ENCODE peak calls at places on chromosome 11, in nine cellular contexts. F is GM23248, L is suprapubic skin, R is iPS DF 6.9, W is SJSA1, T is uterus, G is adrenal gland, H is fibroblast of lung, Y is heart right ventricle. P is an unnamed sample. For H3K36me3 and H3K4me1, the result is how much of the 10 kb centered on the place peaks cover.

GRCh38 chr11:77094841-77095365 is 7.7 kb upstream of the OMP start:
- DNase-seq in F (no peak), L (no peak), R (no peak), W (no peak), T (no peak), G (no peak), H (no peak), Y (no peak), P (no peak)

GRCh38 chr11:27571151-27571840 is 64.7 kb upstream of the LIN7C start:
- DNase-seq in F (peak), L (no peak), R (no peak), W (peak), T (no peak), G (no peak), H (peak), Y (no peak), P (no peak)

GRCh38 chr11:118216621-118217526 is 7.9 kb downstream of the JAML start:
- DNase-seq in F (no peak), L (no peak), R (no peak), W (no peak), T (no peak), G (no peak), H (no peak), Y (no peak), P (no peak)

GRCh38 chr11:16902182-16902581 is 112.0 kb downstream of the PLEKHA7 start:
- DNase-seq in F (no peak), L (no peak), R (no peak), W (no peak), T (no peak), G (no peak), H (peak), Y (no peak), P (no peak)

GRCh38 chr11:123166095-123166559 is 28.9 kb downstream of the CLMP start:
- DNase-seq in F (peak), L (no peak), R (peak), W (peak), T (peak), G (peak), H (peak), Y (peak), P (peak)

GRCh38 chr11:624705-625635 is at the start of gene CDHR5:
- DNase-seq in F (no peak), L (no peak), R (no peak), W (no peak), T (no peak), G (no peak), H (no peak), Y (no peak), P (peak)

GRCh38 chr11:78961938-78962701 is 387.5 kb upstream of the NARS2 start:
- DNase-seq in F (peak), L (no peak), R (no peak), W (no peak), T (no peak), G (peak), H (peak), Y (no peak), P (no peak)

GRCh38 chr11:9808943-9809342 is 145.1 kb downstream of the SWAP70 start:
- DNase-seq in F (no peak), L (no peak), R (no peak), W (peak), T (no peak), G (no peak), H (peak), Y (no peak), P (no peak)

GRCh38 chr11:119481667-119482400 is 58.9 kb upstream of the THY1 start:
- DNase-seq in F (peak), L (peak), R (no peak), W (no peak), T (no peak), G (peak), H (no peak), Y (no peak), P (no peak)

DNA sequence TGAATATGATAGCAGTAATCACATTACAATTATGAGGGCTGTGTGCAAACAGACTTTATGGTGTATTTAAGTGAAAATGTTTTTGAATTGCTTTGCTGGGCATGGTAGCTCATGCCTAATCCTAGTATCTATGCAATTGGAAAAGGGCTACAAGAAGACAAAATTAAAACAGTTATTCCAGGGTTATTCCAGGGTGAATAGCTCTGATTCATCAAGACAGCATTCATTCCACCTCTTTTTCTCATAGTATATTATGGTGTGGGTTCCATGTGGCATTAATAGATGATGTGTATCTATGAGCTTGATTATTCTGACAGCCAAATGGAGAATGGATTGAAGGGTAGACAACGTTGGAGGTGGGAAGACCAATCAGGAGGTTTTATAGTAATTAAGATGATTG is 12.1 kb upstream of the SIDT2 start:
- DNase-seq in F (peak), L (no peak), R (no peak), W (no peak), T (no peak), G (no peak), H (peak), Y (no peak), P (no peak)
- H3K36me3 ChIP-seq in F (half or more), L (half or more), R (under half), W (under half), T (under half), G (half or more), H (under half), Y (under half), P (under half)

DNA sequence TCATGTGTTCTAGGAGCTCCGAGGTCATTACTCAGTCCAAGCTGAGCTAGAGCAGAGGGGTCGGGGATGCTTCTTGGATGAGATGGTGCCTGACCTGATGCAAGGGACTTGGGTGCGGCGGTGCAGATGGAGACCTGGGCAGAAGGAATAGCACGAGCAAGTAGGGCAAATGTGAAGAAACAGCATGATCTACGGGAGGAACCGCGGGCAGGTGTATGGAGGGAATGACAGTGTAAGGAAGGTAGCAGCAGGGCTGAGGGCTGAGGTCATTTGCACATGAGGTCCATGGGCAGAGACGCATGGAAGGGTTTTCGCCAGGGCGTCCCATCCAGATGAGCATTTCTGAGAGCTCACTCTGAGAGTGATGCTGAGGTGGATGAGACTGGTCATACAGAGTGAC is 14.9 kb downstream of the SLC37A2 start:
- DNase-seq in F (no peak), L (no peak), R (no peak), W (no peak), T (no peak), G (no peak), H (no peak), Y (no peak), P (no peak)
- H3K4me1 ChIP-seq in F (under half), L (under half), R (under half), W (under half), T (under half), G (under half), H (under half), Y (under half), P (under half)

DNA sequence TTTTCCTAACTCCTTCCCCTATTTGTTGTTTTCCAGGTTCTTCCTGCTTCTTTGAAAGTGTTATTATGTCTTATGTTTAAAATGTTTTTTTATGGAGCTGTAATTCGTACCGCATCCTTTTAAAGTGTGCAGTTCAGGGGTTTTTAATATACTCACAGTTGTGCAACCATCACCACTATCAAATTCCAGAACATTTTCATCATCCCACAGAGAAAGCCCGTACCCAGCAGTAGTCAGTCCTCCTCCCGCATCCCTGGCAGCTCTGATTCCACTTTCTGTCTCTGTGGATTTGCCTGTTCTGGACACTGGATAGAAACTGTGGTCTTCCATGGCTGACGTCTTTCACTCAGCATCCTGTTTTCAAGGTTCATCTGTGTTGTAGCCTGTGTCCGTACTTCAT is 73.7 kb downstream of the JAM3 start:
- DNase-seq in F (peak), L (no peak), R (no peak), W (no peak), T (no peak), G (no peak), H (peak), Y (no peak), P (no peak)
- H3K36me3 ChIP-seq in F (under half), L (under half), R (under half), W (under half), T (under half), G (under half), H (under half), Y (under half), P (under half)

DNA sequence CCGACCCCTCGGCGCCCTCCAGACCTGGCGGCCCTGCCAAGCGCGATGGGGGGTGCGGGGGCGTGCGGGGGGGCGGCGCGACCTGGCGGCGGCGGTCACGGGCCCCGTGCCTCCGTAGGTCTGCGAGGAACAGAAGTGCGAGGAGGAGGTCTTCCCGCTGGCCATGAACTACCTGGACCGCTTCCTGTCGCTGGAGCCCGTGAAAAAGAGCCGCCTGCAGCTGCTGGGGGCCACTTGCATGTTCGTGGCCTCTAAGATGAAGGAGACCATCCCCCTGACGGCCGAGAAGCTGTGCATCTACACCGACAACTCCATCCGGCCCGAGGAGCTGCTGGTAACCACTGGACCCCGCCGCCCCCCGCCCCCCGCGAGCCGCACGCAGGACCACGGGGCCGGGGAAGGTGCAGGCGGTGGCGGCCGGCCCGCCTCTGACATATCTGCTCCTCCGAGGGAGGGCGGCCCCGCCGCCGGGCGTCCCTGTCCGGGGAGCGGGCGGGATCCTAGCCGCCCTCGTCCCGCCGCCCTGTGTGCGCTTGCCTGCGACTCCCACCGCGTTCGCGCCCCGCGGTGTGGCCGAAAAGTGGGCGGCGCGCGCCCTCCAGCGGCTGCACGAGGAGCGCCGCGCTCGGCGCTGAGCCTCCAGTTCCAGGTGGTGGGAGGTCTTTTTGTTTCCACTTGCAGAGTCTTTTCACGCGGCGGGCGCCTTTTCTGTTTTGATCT is 2.1 kb downstream of the CCND1 start:
- DNase-seq in F (peak), L (peak), R (no peak), W (peak), T (peak), G (peak), H (peak), Y (peak), P (peak)
- H3K4me1 ChIP-seq in F (under half), L (half or more), R (under half), W (half or more), T (under half), G (under half), H (under half), Y (half or more), P (under half)

GRCh38 chr11:65967329-65967934 is 5.9 kb downstream of the SART1 start:
- DNase-seq in F (no peak), L (no peak), R (no peak), W (no peak), T (no peak), G (no peak), H (no peak), Y (no peak), P (no peak)

GRCh38 chr11:65965986-65966762 is 4.6 kb downstream of the SART1 start:
- DNase-seq in F (no peak), L (no peak), R (no peak), W (no peak), T (no peak), G (no peak), H (no peak), Y (no peak), P (no peak)

GRCh38 chr11:65961267-65962135 is at the start of gene SART1:
- DNase-seq in F (peak), L (peak), R (peak), W (peak), T (peak), G (peak), H (peak), Y (peak), P (peak)

GRCh38 chr11:65962136-65962564 is 616 bp downstream of the SART1 start:
- DNase-seq in F (no peak), L (no peak), R (no peak), W (peak), T (no peak), G (no peak), H (no peak), Y (no peak), P (no peak)

GRCh38 chr11:65964906-65965305 is 3.4 kb downstream of the SART1 start:
- DNase-seq in F (no peak), L (no peak), R (no peak), W (no peak), T (no peak), G (no peak), H (no peak), Y (no peak), P (no peak)
- H3K36me3 ChIP-seq in F (under half), L (half or more), R (under half), W (half or more), T (under half), G (half or more), H (under half), Y (under half), P (under half)

P was measured in ovary.